ENCODE peak calls at places on chromosome 17, in five cellular contexts. H, T, M, I and D are unnamed samples.

GRCh38 chr17:10875984-10876555 is 38.2 kb upstream of the PIRT start:
- DNase-seq in M (peak; percentile 34), I (peak; percentile 24), H (peak; percentile 19), T (no peak), D (peak; percentile 14)

GRCh38 chr17:32142038-32142856 is at the start of gene RHOT1:
- DNase-seq in M (peak; percentile 71), I (peak; percentile 61), H (peak; percentile 87), T (peak; percentile 52), D (peak; percentile 91)

GRCh38 chr17:78839173-78839761 is 1.3 kb downstream of the USP36 start:
- DNase-seq in H (no peak), M (no peak), I (no peak), T (no peak), D (peak; percentile 47)

GRCh38 chr17:37743875-37744632 is 805 bp downstream of the HNF1B start:
- DNase-seq in T (no peak), I (no peak), M (no peak), H (no peak), D (no peak)

GRCh38 chr17:82247175-82247823 is 18.5 kb downstream of the SLC16A3 start:
- DNase-seq in T (no peak), M (no peak), H (no peak), I (no peak), D (no peak)

GRCh38 chr17:36808181-36808661 is 129.1 kb upstream of the LHX1 start:
- DNase-seq in M (no peak), T (no peak), H (no peak), I (no peak), D (peak; percentile 12)

GRCh38 chr17:4156750-4157381 is 13.9 kb downstream of the CYB5D2 start:
- DNase-seq in T (no peak), I (no peak), H (no peak), M (no peak), D (no peak)

GRCh38 chr17:1629647-1630310 is 1.1 kb upstream of the SLC43A2 start:
- DNase-seq in H (peak; percentile 28), T (peak; percentile 57), I (peak; percentile 80), M (peak; percentile 74), D (peak; percentile 42)

GRCh38 chr17:8253801-8254200 is 4.7 kb downstream of the PFAS start:
- DNase-seq in H (no peak), T (no peak), I (no peak), M (no peak), D (no peak)

GRCh38 chr17:58328195-58329034 is at the start of gene TSPOAP1:
- DNase-seq in I (peak; percentile 75), T (no peak), M (no peak), H (no peak), D (no peak)

GRCh38 chr17:1029196-1029911 is 32.4 kb downstream of the TIMM22 start:
- DNase-seq in M (no peak), H (peak; percentile 42), I (no peak), T (no peak), D (peak; percentile 30)

GRCh38 chr17:57075193-57075592 is 9.9 kb upstream of the AKAP1 start:
- DNase-seq in M (no peak), H (no peak), T (no peak), I (no peak), D (no peak)

GRCh38 chr17:48055531-48056245 is 7.5 kb downstream of the NFE2L1 start:
- DNase-seq in T (no peak), M (no peak), I (no peak), H (peak; percentile 68), D (peak; percentile 16)

GRCh38 chr17:6435968-6436367 is 1.0 kb upstream of the AIPL1 start:
- DNase-seq in M (peak; percentile 57), T (no peak), H (peak; percentile 57), I (peak; percentile 59), D (peak; percentile 62)

GRCh38 chr17:48871551-48872351 is 20.8 kb upstream of the ATP5MC1 start:
- DNase-seq in M (peak; percentile 76), T (no peak), H (no peak), I (no peak), D (no peak)

GRCh38 chr17:38605852-38606645 is at the start of gene SRCIN1:
- DNase-seq in T (peak; percentile 43), I (peak; percentile 56), M (no peak), H (peak; percentile 25), D (no peak)

GRCh38 chr17:1158879-1159278 is 20.9 kb downstream of the ABR start:
- DNase-seq in H (no peak), T (no peak), I (no peak), M (no peak), D (peak; percentile 32)

GRCh38 chr17:76981545-76982295 is 113.5 kb downstream of the MGAT5B start:
- DNase-seq in M (no peak), T (no peak), H (no peak), I (no peak), D (no peak)

GRCh38 chr17:42521036-42521435 is 15.0 kb upstream of the NAGLU start:
- DNase-seq in T (no peak), M (no peak), I (no peak), H (peak; percentile 62), D (peak; percentile 82)

GRCh38 chr17:12727076-12727750 is 61.5 kb downstream of the MYOCD start:
- DNase-seq in H (peak; percentile 22), M (peak; percentile 38), I (no peak), T (no peak), D (peak; percentile 80)

GRCh38 chr17:34254651-34255380 is at the start of gene CCL2:
- DNase-seq in M (peak; percentile 72), T (peak; percentile 65), H (peak; percentile 95), I (no peak), D (peak; percentile 90)

GRCh38 chr17:42581744-42582270 is 4.3 kb upstream of the PSMC3IP start:
- DNase-seq in M (no peak), I (no peak), T (no peak), H (no peak), D (no peak)

GRCh38 chr17:7438050-7438614 is 1.2 kb upstream of the FGF11 start:
- DNase-seq in M (peak; percentile 53), I (peak; percentile 55), T (peak; percentile 74), H (no peak), D (no peak)

GRCh38 chr17:43745541-43745940 is 13.1 kb downstream of the SOST start:
- DNase-seq in I (no peak), H (no peak), M (no peak), T (no peak), D (no peak)

GRCh38 chr17:81401727-81402529 is 6.7 kb downstream of the BAHCC1 start:
- DNase-seq in H (no peak), M (no peak), I (no peak), T (no peak), D (no peak)

GRCh38 chr17:81160747-81161453 is 4.4 kb upstream of the PVALEF start:
- DNase-seq in I (no peak), T (no peak), H (no peak), M (no peak), D (peak; percentile 19)

GRCh38 chr17:45146616-45147101 is 1.6 kb upstream of the HEXIM1 start:
- DNase-seq in M (peak; percentile 83), I (no peak), H (peak; percentile 73), T (peak; percentile 84), D (peak; percentile 57)

GRCh38 chr17:38751803-38752118 is 780 bp upstream of the PSMB3 start:
- DNase-seq in T (peak; percentile 78), I (peak; percentile 90), M (peak; percentile 87), H (peak; percentile 76), D (peak; percentile 84)

GRCh38 chr17:60817187-60817586 is 139.5 kb downstream of the BCAS3 start:
- DNase-seq in T (no peak), I (no peak), M (no peak), H (peak; percentile 51), D (peak; percentile 87)

GRCh38 chr17:19238167-19238505 is 970 bp downstream of the EPN2 start:
- DNase-seq in I (no peak), T (no peak), H (peak; percentile 22), M (no peak), D (peak; percentile 38)

GRCh38 chr17:78114831-78115723 is 13.5 kb downstream of the TMC6 start:
- DNase-seq in H (no peak), I (no peak), M (no peak), T (no peak), D (no peak)

GRCh38 chr17:77822302-77823030 is 136.0 kb upstream of the TNRC6C start:
- DNase-seq in H (no peak), T (no peak), M (no peak), I (no peak), D (no peak)

GRCh38 chr17:81309140-81309858 is 14.2 kb upstream of the SLC38A10 start:
- DNase-seq in T (peak; percentile 85), I (peak; percentile 27), H (peak; percentile 75), M (peak; percentile 86), D (peak; percentile 80)

GRCh38 chr17:72974605-72975232 is 117.8 kb downstream of the SLC39A11 start:
- DNase-seq in I (no peak), T (no peak), H (no peak), M (no peak), D (peak; percentile 51)

GRCh38 chr17:38867179-38867994 is 2.5 kb upstream of the LASP1 start:
- DNase-seq in T (no peak), H (peak; percentile 68), I (peak; percentile 70), M (peak; percentile 50), D (peak; percentile 65)

GRCh38 chr17:49913226-49914095 is 55.5 kb upstream of the DLX4 start:
- DNase-seq in I (no peak), H (peak; percentile 72), M (no peak), T (no peak), D (peak; percentile 85)

GRCh38 chr17:50240876-50241275 is 33.4 kb upstream of the TMEM92 start:
- DNase-seq in T (no peak), M (no peak), H (peak; percentile 28), I (no peak), D (peak; percentile 29)

GRCh38 chr17:6249747-6250146 is 179.6 kb downstream of the WSCD1 start:
- DNase-seq in M (no peak), T (no peak), H (no peak), I (no peak), D (no peak)